ENCODE peak calls at places on chromosomes 13 and 19, in six cellular contexts. B is pancreas; I is left lung; V is CD8-positive, alpha-beta T cell; E is suprapubic skin; H is tibial nerve. J is an unnamed sample.

GRCh38 chr13:23609414-23610186 is 39.4 kb downstream of the TNFRSF19 start:
- DNase-seq in I (peak; percentile 64), V (no peak), B (no peak), H (peak; percentile 33), E (no peak), J (no peak)

GRCh38 chr13:53336441-53337160 is 308.0 kb downstream of the OLFM4 start:
- DNase-seq in H (no peak), B (no peak), E (no peak), I (no peak), V (no peak), J (no peak)

GRCh38 chr13:84037937-84038464 is 155.7 kb upstream of the SLITRK1 start:
- DNase-seq in I (no peak), E (no peak), V (no peak), B (no peak), H (no peak), J (no peak)

GRCh38 chr19:42655748-42656147 is 61.0 kb upstream of the CEACAM8 start:
- DNase-seq in H (no peak), V (no peak), I (no peak), B (peak; percentile 69), E (no peak), J (no peak)

GRCh38 chr13:29081697-29082440 is 261.7 kb downstream of the MTUS2 start:
- DNase-seq in I (no peak), H (no peak), V (no peak), B (no peak), E (no peak), J (no peak)

GRCh38 chr19:3708207-3708931 is at the start of gene TJP3:
- DNase-seq in B (peak; percentile 83), V (no peak), E (peak; percentile 61), H (no peak), I (peak; percentile 79), J (peak; percentile 92)

GRCh38 chr13:69857188-69857821 is 250.3 kb upstream of the ATXN8OS start:
- DNase-seq in E (no peak), V (no peak), H (no peak), I (no peak), B (no peak), J (no peak)

GRCh38 chr19:14550201-14550754 is 20.9 kb downstream of the TECR start:
- DNase-seq in I (no peak), B (no peak), H (no peak), V (no peak), E (peak; percentile 81), J (no peak)

GRCh38 chr19:12676384-12676792 is 5.3 kb downstream of the DHPS start:
- DNase-seq in E (peak; percentile 91), I (peak; percentile 83), B (peak; percentile 89), H (peak; percentile 70), V (peak; percentile 88), J (peak; percentile 90)

GRCh38 chr13:114132419-114133121 is at the start of gene RASA3:
- DNase-seq in I (peak; percentile 76), H (peak; percentile 62), E (peak; percentile 83), V (peak; percentile 82), B (peak; percentile 79), J (peak; percentile 86)

GRCh38 chr13:41652735-41653361 is 195.5 kb downstream of the RGCC start:
- DNase-seq in E (no peak), B (no peak), H (no peak), I (no peak), V (no peak), J (no peak)

GRCh38 chr13:83536153-83536552 is 346.1 kb downstream of the SLITRK1 start:
- DNase-seq in V (no peak), E (no peak), B (no peak), I (no peak), H (no peak), J (no peak)

GRCh38 chr13:19090495-19090894 is 91.1 kb downstream of the TUBA3C start:
- DNase-seq in E (no peak), B (no peak), H (no peak), V (no peak), I (no peak), J (no peak)

GRCh38 chr19:38952395-38953165 is 21.8 kb downstream of the MRPS12 start:
- DNase-seq in E (no peak), V (no peak), B (no peak), I (no peak), H (no peak), J (no peak)

GRCh38 chr13:30829145-30829544 is 76.9 kb upstream of the MEDAG start:
- DNase-seq in B (no peak), E (no peak), H (no peak), I (no peak), V (no peak), J (no peak)

GRCh38 chr19:5954293-5954692 is 23.6 kb downstream of the RANBP3 start:
- DNase-seq in H (no peak), B (no peak), E (no peak), V (no peak), I (no peak), J (no peak)

GRCh38 chr13:113110852-113111315 is 5.3 kb downstream of the F7 start:
- DNase-seq in H (no peak), E (peak; percentile 39), I (no peak), V (peak; percentile 55), B (no peak), J (no peak)

GRCh38 chr13:106212436-106213010 is 322.9 kb downstream of the EFNB2 start:
- DNase-seq in I (no peak), V (no peak), E (no peak), B (no peak), H (no peak), J (no peak)

GRCh38 chr19:11198769-11199469 is 1.6 kb upstream of the KANK2 start:
- DNase-seq in E (no peak), H (no peak), B (no peak), V (no peak), I (no peak), J (no peak)

GRCh38 chr13:20136781-20137703 is 23.8 kb downstream of the GJA3 start:
- DNase-seq in E (no peak), I (no peak), B (peak; percentile 75), V (no peak), H (no peak), J (peak; percentile 81)

GRCh38 chr19:21848706-21849105 is 12.7 kb upstream of the ZNF43 start:
- DNase-seq in E (no peak), H (no peak), V (no peak), I (peak; percentile 47), B (no peak), J (no peak)

GRCh38 chr13:36965767-36966166 is 33.4 kb downstream of the ALG5 start:
- DNase-seq in B (no peak), H (no peak), V (no peak), I (no peak), E (no peak), J (no peak)

GRCh38 chr19:1453525-1454371 is 3.8 kb downstream of the APC2 start:
- DNase-seq in H (peak; percentile 36), B (peak; percentile 64), V (no peak), E (no peak), I (no peak), J (no peak)

GRCh38 chr13:32731576-32731975 is 145.3 kb downstream of the PDS5B start:
- DNase-seq in E (no peak), B (no peak), V (no peak), I (no peak), H (no peak), J (no peak)

GRCh38 chr19:36067681-36068080 is 13.0 kb downstream of the WDR62 start:
- DNase-seq in B (no peak), V (no peak), I (no peak), E (no peak), H (no peak), J (no peak)

DNA sequence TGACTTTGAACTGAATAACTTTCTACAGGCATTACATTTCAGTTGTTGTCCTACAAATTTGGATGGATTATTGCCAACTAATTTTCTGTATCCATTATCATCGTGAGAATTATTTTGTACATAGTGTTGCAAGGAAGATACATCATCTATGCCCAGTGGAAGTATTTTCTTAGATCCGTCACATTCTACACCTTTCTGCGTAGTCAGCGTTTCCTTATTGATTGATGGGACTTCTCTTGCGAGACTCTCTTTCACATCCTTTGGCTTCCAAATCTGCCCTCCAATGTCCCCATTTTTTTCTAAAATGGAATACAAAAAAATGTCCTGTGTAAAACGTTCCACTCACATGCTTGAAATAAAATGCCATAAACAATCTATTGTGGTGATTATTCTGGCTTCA is 9.2 kb downstream of the ZIM3 start:
- DNase-seq in I (no peak), B (no peak), E (no peak), H (no peak), V (no peak), J (no peak)
- H3K9me3 ChIP-seq in I (peaks cover 64% of the 10 kb centered on the region), B (no peaks in the 10 kb centered on the region), E (no peaks in the 10 kb centered on the region), H (no peaks in the 10 kb centered on the region), V (no peaks in the 10 kb centered on the region), J (no peaks in the 10 kb centered on the region)

DNA sequence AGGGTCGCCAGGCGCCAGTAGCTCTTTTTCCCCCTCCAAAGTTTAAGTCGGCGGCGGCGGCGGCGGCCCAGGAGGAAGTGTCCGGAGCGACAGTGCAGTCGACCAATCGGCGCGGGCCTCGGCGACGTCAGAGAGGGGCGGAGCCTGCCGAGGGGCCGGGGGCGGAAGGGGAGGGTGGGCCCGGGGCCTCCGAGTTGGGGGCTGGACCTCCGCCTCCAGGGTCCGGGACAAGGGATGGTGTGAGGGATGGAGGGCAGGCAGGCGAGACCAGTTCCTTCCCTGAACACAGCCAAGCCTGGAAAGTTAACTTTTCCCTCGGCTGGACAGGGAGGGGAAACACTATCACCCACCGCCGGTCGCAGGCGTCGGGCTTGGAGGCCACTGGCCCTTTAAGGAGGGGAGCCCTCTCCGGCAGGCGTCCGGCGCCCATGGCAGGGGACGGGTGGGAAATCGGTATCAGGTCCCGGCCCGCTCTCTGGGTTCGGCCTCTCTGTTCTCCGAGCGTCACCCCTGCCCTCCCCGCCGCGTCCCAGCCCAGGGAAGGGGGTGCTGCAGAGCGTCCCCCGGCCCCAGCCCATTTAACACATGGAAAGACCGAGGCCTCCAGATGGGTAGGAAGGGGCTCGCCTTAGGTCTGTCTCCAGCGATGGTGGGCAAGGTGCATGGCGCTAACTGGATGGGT is at the start of gene PRKD2:
- DNase-seq in B (peak; percentile 94), E (peak; percentile 95), I (peak; percentile 93), V (peak; percentile 89), H (peak; percentile 83), J (peak; percentile 95)
- H3K4me1 ChIP-seq in B (peaks cover 13% of the 10 kb centered on the region), E (peaks cover 43% of the 10 kb centered on the region), I (peaks cover 50% of the 10 kb centered on the region), V (peaks cover 37% of the 10 kb centered on the region), H (peaks cover 36% of the 10 kb centered on the region), J (peaks cover 35% of the 10 kb centered on the region)

DNA sequence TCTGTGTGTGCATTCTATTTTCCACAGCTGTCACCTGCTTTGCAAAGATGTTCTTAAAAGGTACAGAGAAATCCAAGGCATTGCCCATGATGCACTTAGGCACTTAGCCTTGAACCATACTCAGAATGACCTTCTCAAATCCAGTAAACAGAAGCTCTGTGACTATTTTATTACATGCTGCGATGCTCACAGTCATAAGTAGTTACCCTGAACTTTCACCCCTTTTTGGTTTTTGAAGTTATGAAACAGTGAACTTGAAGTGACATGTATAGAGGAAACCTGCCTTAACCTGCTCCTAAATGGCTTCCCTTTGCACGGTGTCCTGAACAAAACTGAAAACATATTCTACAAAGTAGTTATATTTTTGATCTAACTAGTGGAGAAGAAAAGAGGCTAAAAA is 100.4 kb downstream of the SLC10A2 start:
- DNase-seq in H (no peak), V (no peak), E (no peak), I (no peak), B (no peak), J (no peak)
- H3K27ac ChIP-seq in H (no peak overlapping the region), V (no peak overlapping the region), E (no peak overlapping the region), I (no peak overlapping the region), B (no peak overlapping the region), J (no peak overlapping the region)

DNA sequence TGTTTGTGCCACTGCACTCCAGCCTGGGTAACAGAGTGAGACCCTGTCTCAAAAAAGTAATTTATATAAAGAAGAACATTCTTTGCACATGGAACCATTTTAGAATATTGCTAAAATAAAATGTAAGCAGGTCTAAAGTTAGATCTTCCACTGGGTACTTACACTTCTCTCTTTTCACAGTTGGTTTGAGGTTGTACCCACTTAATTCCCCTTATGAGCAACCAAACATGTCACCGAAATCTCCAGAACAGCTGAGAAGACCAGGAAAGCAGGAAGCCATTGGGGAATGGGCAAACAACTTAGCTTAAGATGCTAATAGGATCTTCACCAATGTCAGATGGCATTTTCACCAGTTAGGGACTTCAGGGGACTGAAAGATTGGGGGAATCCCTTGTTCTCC is 18.8 kb downstream of the NLRP4 start:
- DNase-seq in V (no peak), E (no peak), I (no peak), B (no peak), H (no peak), J (no peak)
- H3K9me3 ChIP-seq in V (no peaks in the 10 kb centered on the region), E (peaks cover 4% of the 10 kb centered on the region), I (peaks cover 20% of the 10 kb centered on the region), B (no peaks in the 10 kb centered on the region), H (no peaks in the 10 kb centered on the region), J (no peaks in the 10 kb centered on the region)

J was measured in upper lobe of right lung.